ENCODE peak calls at places on chromosomes 3 and 15, in seven cellular contexts. X, F, V, M, H, P and R are unnamed samples.

GRCh38 chr3:56282341-56282740 is 185.9 kb downstream of the ERC2 start:
- DNase-seq in M (no peak), F (no peak), P (no peak), V (peak; percentile 34), X (no peak), H (no peak), R (no peak)

GRCh38 chr3:59502806-59503205 is 453.0 kb upstream of the CFAP20DC start:
- DNase-seq in V (peak; percentile 93), X (peak; percentile 95), M (no peak), H (peak; percentile 78), P (no peak), F (no peak), R (no peak)

GRCh38 chr3:25573386-25574171 is 91.1 kb downstream of the TOP2B start:
- DNase-seq in P (no peak), M (no peak), X (peak; percentile 65), H (peak; percentile 25), F (no peak), V (peak; percentile 81), R (no peak)

GRCh38 chr15:45448516-45448915 is 70.2 kb upstream of the GATM start:
- DNase-seq in M (no peak), F (no peak), H (peak; percentile 28), X (peak; percentile 28), P (no peak), V (peak; percentile 29), R (no peak)

GRCh38 chr3:100710355-100711198 is 1.3 kb downstream of the TFG start:
- DNase-seq in H (peak; percentile 80), F (peak; percentile 32), V (peak; percentile 68), X (peak; percentile 77), M (no peak), P (peak; percentile 28), R (no peak)

GRCh38 chr3:129277829-129278271 is 820 bp upstream of the HMCES start:
- DNase-seq in V (no peak), F (no peak), P (no peak), M (no peak), X (peak; percentile 19), H (no peak), R (peak; percentile 35)

GRCh38 chr3:147390589-147391569 is 15.5 kb downstream of the ZIC4 start:
- DNase-seq in F (no peak), M (no peak), H (no peak), V (no peak), X (no peak), P (no peak), R (no peak)

GRCh38 chr3:169454823-169455222 is 208.7 kb downstream of the MECOM start:
- DNase-seq in V (peak; percentile 83), X (peak; percentile 59), F (no peak), H (peak; percentile 82), M (no peak), P (no peak), R (no peak)

GRCh38 chr3:107845355-107846281 is 245.2 kb downstream of the CD47 start:
- DNase-seq in F (no peak), P (no peak), V (peak; percentile 9), X (peak; percentile 21), H (peak; percentile 31), M (no peak), R (no peak)

GRCh38 chr15:99406120-99406519 is 154.8 kb downstream of the LRRC28 start:
- DNase-seq in P (no peak), F (no peak), M (no peak), H (no peak), X (no peak), V (no peak), R (no peak)

GRCh38 chr3:45311953-45312795 is 76.2 kb upstream of the LARS2 start:
- DNase-seq in H (peak; percentile 13), X (peak; percentile 10), F (no peak), V (peak; percentile 30), M (no peak), P (no peak), R (no peak)

GRCh38 chr3:112374334-112374734 is 41.4 kb downstream of the CD200 start:
- DNase-seq in P (no peak), F (no peak), V (peak; percentile 58), M (no peak), H (no peak), X (no peak), R (no peak)

GRCh38 chr3:46669191-46669999 is 24.1 kb downstream of the ALS2CL start:
- DNase-seq in F (peak; percentile 10), M (no peak), V (no peak), P (no peak), X (no peak), H (no peak), R (peak; percentile 3)

GRCh38 chr15:100115711-100116090 is 226.1 kb downstream of the ADAMTS17 start:
- DNase-seq in V (peak; percentile 97), F (no peak), M (no peak), H (peak; percentile 82), X (peak; percentile 67), P (no peak), R (no peak)

GRCh38 chr3:186614597-186615483 is 2.0 kb downstream of the AHSG start:
- DNase-seq in M (peak; percentile 68), X (peak; percentile 66), F (peak; percentile 83), P (peak; percentile 63), H (peak; percentile 90), V (peak; percentile 42), R (peak; percentile 70)

GRCh38 chr3:65948833-65949573 is 89.7 kb downstream of the MAGI1 start:
- DNase-seq in P (no peak), V (no peak), F (no peak), M (no peak), H (no peak), X (no peak), R (no peak)
- H3K4me3 ChIP-seq in P (no peak overlapping the region), V (no peak overlapping the region), F (no peak overlapping the region), M (no peak overlapping the region), H (no peak overlapping the region), X (no peak overlapping the region), R (no peak overlapping the region)

GRCh38 chr15:91953432-91953831 is 99.9 kb downstream of the SLCO3A1 start:
- DNase-seq in F (no peak), P (no peak), V (no peak), M (no peak), H (no peak), X (no peak), R (no peak)
- H3K27ac ChIP-seq in F (no peak overlapping the region), P (no peak overlapping the region), V (no peak overlapping the region), M (no peak overlapping the region), H (no peak overlapping the region), X (no peak overlapping the region), R (no peak overlapping the region)

GRCh38 chr15:90201944-90202375 is 830 bp downstream of the SEMA4B start:
- DNase-seq in P (no peak), X (no peak), V (no peak), H (no peak), F (no peak), M (no peak), R (no peak)

GRCh38 chr15:90201150-90201943 is at the start of gene SEMA4B:
- DNase-seq in H (peak; percentile 58), F (peak; percentile 85), V (peak; percentile 57), M (peak; percentile 76), P (peak; percentile 73), X (peak; percentile 32), R (peak; percentile 80)

GRCh38 chr15:90203922-90204321 is 2.8 kb downstream of the SEMA4B start:
- DNase-seq in M (no peak), F (no peak), H (no peak), V (no peak), X (no peak), P (no peak), R (no peak)

GRCh38 chr15:90203473-90203872 is 2.3 kb downstream of the SEMA4B start:
- DNase-seq in M (no peak), P (no peak), F (no peak), H (no peak), V (no peak), X (no peak), R (no peak)

GRCh38 chr15:90202929-90203328 is 1.8 kb downstream of the SEMA4B start:
- DNase-seq in F (no peak), V (no peak), P (no peak), X (no peak), H (no peak), M (no peak), R (no peak)
- H3K4me1 ChIP-seq in F (peaks cover 63% of the 10 kb centered on the region), V (no peaks in the 10 kb centered on the region), P (peaks cover 24% of the 10 kb centered on the region), X (peaks cover 8% of the 10 kb centered on the region), H (peaks cover 42% of the 10 kb centered on the region), M (peaks cover 83% of the 10 kb centered on the region), R (peaks cover 12% of the 10 kb centered on the region)

DNA sequence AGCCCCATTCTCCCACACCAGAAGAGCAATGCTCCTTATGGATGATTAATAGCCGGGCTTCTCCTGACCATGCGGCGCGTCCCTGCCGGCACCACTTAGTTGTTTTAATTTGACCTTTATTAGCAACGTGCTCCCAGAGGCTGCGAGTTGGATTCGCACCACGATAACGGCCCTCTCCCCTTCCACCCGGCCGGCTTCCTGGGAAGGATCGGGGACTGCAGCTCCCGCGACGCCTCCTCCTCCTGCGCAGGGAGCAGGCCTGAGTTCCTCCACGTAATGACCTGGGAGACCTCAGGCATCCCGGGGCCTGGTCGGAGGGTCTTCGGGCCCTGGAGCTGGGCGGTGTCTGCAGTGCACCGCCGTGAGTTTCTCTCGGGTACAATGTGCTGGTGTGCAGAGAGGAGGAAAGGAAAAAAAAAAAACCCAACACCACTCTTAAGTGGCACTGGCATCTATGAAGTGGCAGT is 243.3 kb upstream of the TOPAZ1 start:
- DNase-seq in F (no peak), V (no peak), X (no peak), M (no peak), H (no peak), P (no peak), R (no peak)
- H3K4me3 ChIP-seq in F (peak overlapping the region; percentile 59), V (peak overlapping the region; percentile 60), X (no peak overlapping the region), M (peak overlapping the region; percentile 67), H (no peak overlapping the region), P (peak overlapping the region; percentile 32), R (no peak overlapping the region)